ENCODE peak calls at places on chromosomes 16 and 17, in eight cellular contexts. K is PC-3, A is activated T-cell treated with anti-CD3 and anti-CD28 coated beads for 24 hours, W is A549, J is thyroid gland, B is GM13976, I is iris pigment epithelial cell, Y is AG09309. F is an unnamed sample.

GRCh38 chr17:49646391-49647255 is 31.3 kb downstream of the SPOP start:
- DNase-seq in K (peak), I (peak), J (peak), A (peak), W (no peak), Y (no peak), B (peak), F (peak)

GRCh38 chr16:67734731-67735201 is 15.7 kb upstream of the GFOD2 start:
- DNase-seq in A (no peak), J (peak), B (no peak), W (no peak), K (no peak), Y (no peak), I (no peak), F (no peak)

GRCh38 chr17:40121886-40122465 is at the start of gene MSL1:
- DNase-seq in Y (no peak), J (peak), I (peak), K (peak), W (peak), A (peak), B (peak), F (peak)

GRCh38 chr17:69466905-69467630 is 52.6 kb downstream of the MAP2K6 start:
- DNase-seq in B (no peak), Y (no peak), K (peak), I (peak), W (no peak), A (no peak), J (no peak), F (no peak)

GRCh38 chr17:20189322-20189721 is 180.2 kb downstream of the SPECC1 start:
- DNase-seq in Y (no peak), W (no peak), A (no peak), I (peak), J (no peak), K (peak), B (no peak), F (no peak)

GRCh38 chr16:85332175-85332574 is 219.9 kb upstream of the CIBAR2 start:
- DNase-seq in K (no peak), B (no peak), Y (no peak), W (no peak), I (no peak), J (no peak), A (no peak), F (no peak)

GRCh38 chr16:65312795-65313194 is 190.9 kb upstream of the CDH11 start:
- DNase-seq in A (no peak), J (no peak), B (no peak), I (peak), Y (peak), W (no peak), K (no peak), F (no peak)

GRCh38 chr16:57651344-57652333 is 16.5 kb upstream of the ADGRG3 start:
- DNase-seq in J (no peak), I (no peak), K (no peak), Y (no peak), A (no peak), W (no peak), B (no peak), F (no peak)

GRCh38 chr16:78749745-78750268 is 650.4 kb downstream of the WWOX start:
- DNase-seq in W (no peak), J (no peak), B (no peak), Y (no peak), I (no peak), A (no peak), K (no peak), F (no peak)

GRCh38 chr17:7959503-7960253 is 27.7 kb downstream of the CNTROB start:
- DNase-seq in I (peak), W (no peak), Y (no peak), K (no peak), J (no peak), B (no peak), A (no peak), F (no peak)

GRCh38 chr17:4357671-4358070 is 8.8 kb downstream of the UBE2G1 start:
- DNase-seq in Y (no peak), K (no peak), I (no peak), J (no peak), B (no peak), W (no peak), A (no peak), F (no peak)

GRCh38 chr17:55641559-55642160 is 81.0 kb downstream of the TMEM100 start:
- DNase-seq in W (peak), K (peak), I (peak), J (peak), Y (peak), B (peak), A (no peak), F (no peak)

GRCh38 chr16:84618428-84619102 is 687 bp upstream of the COTL1 start:
- DNase-seq in A (no peak), B (no peak), J (no peak), K (peak), Y (peak), W (peak), I (peak), F (no peak)

GRCh38 chr17:59353936-59354755 is 22.7 kb downstream of the YPEL2 start:
- DNase-seq in Y (no peak), J (no peak), B (no peak), K (no peak), I (no peak), A (no peak), W (no peak), F (no peak)

GRCh38 chr17:8408371-8408770 is 10.7 kb upstream of the RNF222 start:
- DNase-seq in W (peak), Y (no peak), I (no peak), J (peak), A (no peak), K (peak), B (no peak), F (no peak)

GRCh38 chr17:29148257-29148789 is 31.9 kb downstream of the MYO18A start:
- DNase-seq in A (no peak), K (no peak), Y (no peak), W (no peak), B (no peak), J (peak), I (no peak), F (no peak)

GRCh38 chr17:61303334-61304096 is 96.1 kb upstream of the TBX2 start:
- DNase-seq in A (no peak), W (no peak), B (no peak), I (peak), J (no peak), Y (no peak), K (no peak), F (no peak)

GRCh38 chr16:88804173-88804551 is 573 bp downstream of the CDT1 start:
- DNase-seq in W (no peak), A (no peak), J (no peak), I (no peak), B (no peak), Y (no peak), K (no peak), F (no peak)

GRCh38 chr17:39196820-39197331 is 593 bp downstream of the CACNB1 start:
- DNase-seq in W (peak), B (no peak), J (peak), I (no peak), Y (no peak), A (no peak), K (peak), F (no peak)

GRCh38 chr16:49469930-49470451 is 96.4 kb downstream of the C16orf78 start:
- DNase-seq in B (no peak), J (no peak), K (no peak), Y (no peak), W (no peak), A (no peak), I (no peak), F (no peak)

GRCh38 chr16:85205747-85206471 is 93.6 kb upstream of the CIBAR2 start:
- DNase-seq in B (no peak), Y (no peak), A (no peak), J (no peak), I (peak), W (no peak), K (no peak), F (no peak)

GRCh38 chr16:56861092-56861610 is 3.9 kb upstream of the SLC12A3 start:
- DNase-seq in I (no peak), W (no peak), A (no peak), Y (no peak), J (no peak), K (no peak), B (no peak), F (no peak)

GRCh38 chr17:58321571-58322525 is 6.7 kb downstream of the TSPOAP1 start:
- DNase-seq in J (no peak), W (no peak), A (no peak), Y (no peak), I (no peak), K (peak), B (no peak), F (no peak)

GRCh38 chr17:47205419-47205963 is 3.7 kb upstream of the MYL4 start:
- DNase-seq in J (peak), A (peak), I (peak), K (no peak), W (no peak), Y (no peak), B (peak), F (no peak)

GRCh38 chr17:36755586-36755985 is 154.2 kb downstream of the MRM1 start:
- DNase-seq in Y (no peak), W (peak), I (peak), B (peak), J (no peak), K (peak), A (peak), F (peak)

GRCh38 chr17:49471089-49471683 is 23.9 kb upstream of the NGFR start:
- DNase-seq in Y (no peak), B (no peak), K (no peak), J (no peak), A (no peak), W (no peak), I (no peak), F (no peak)

GRCh38 chr16:3112058-3112880 is at the start of gene ZNF205:
- DNase-seq in A (no peak), Y (peak), J (peak), B (no peak), W (peak), I (peak), K (peak), F (no peak)

GRCh38 chr16:75494696-75495601 is at the start of gene CHST6:
- DNase-seq in B (peak), K (no peak), I (peak), A (peak), J (peak), Y (no peak), W (no peak), F (no peak)

GRCh38 chr17:17419621-17420020 is 57.2 kb upstream of the MED9 start:
- DNase-seq in J (peak), B (no peak), I (no peak), A (no peak), Y (no peak), W (no peak), K (no peak), F (no peak)